ENCODE peak calls at places on chromosomes 1 and 21, in four cellular contexts. B is GM12878, F is HepG2, N is K562. C is an unnamed sample.
A peak's percentile ranks its signal among the peaks of the same experiment; 100 is the strongest.

GRCh38 chr1:57489342-57490036 is 65.6 kb upstream of the DAB1 start:
- DNase-seq in B (no peak), F (no peak), N (no peak), C (no peak)

GRCh38 chr1:218829143-218829542 is 344.5 kb upstream of the LYPLAL1 start:
- DNase-seq in B (no peak), F (no peak), N (no peak), C (no peak)

GRCh38 chr1:165988275-165988674 is 160.9 kb downstream of the UCK2 start:
- DNase-seq in B (no peak), F (no peak), N (no peak), C (no peak)

GRCh38 chr1:205240118-205240517 is 12.4 kb downstream of the TMCC2 start:
- DNase-seq in B (no peak), F (no peak), N (no peak), C (no peak)

GRCh38 chr1:179083031-179083345 is 1.1 kb downstream of the TOR3A start:
- DNase-seq in B (no peak), F (no peak), N (no peak), C (no peak)

GRCh38 chr1:236753554-236753953 is 41.5 kb upstream of the MTR start:
- DNase-seq in B (no peak), F (peak; percentile 63), N (peak; percentile 35), C (peak; percentile 30)

GRCh38 chr1:236284291-236284711 is 2.5 kb upstream of the ERO1B start:
- DNase-seq in B (peak; percentile 92), F (no peak), N (no peak), C (no peak)

GRCh38 chr1:48876221-48876785 is 99.6 kb upstream of the BEND5 start:
- DNase-seq in B (no peak), F (no peak), N (no peak), C (no peak)

GRCh38 chr21:28588997-28589396 is 403.7 kb downstream of the LTN1 start:
- DNase-seq in B (no peak), F (no peak), N (no peak), C (no peak)

GRCh38 chr1:47434051-47434842 is 3.6 kb upstream of the FOXD2 start:
- DNase-seq in B (no peak), F (no peak), N (no peak), C (no peak)

GRCh38 chr1:17572264-17572985 is 32.9 kb downstream of the ARHGEF10L start:
- DNase-seq in B (no peak), F (no peak), N (peak; percentile 54), C (peak; percentile 69)

GRCh38 chr21:46119565-46120271 is 21.8 kb downstream of the COL6A2 start:
- DNase-seq in B (no peak), F (no peak), N (no peak), C (peak; percentile 3)

GRCh38 chr1:206116191-206116872 is 856 bp downstream of the AVPR1B start:
- DNase-seq in B (no peak), F (no peak), N (no peak), C (peak; percentile 16)

DNA sequence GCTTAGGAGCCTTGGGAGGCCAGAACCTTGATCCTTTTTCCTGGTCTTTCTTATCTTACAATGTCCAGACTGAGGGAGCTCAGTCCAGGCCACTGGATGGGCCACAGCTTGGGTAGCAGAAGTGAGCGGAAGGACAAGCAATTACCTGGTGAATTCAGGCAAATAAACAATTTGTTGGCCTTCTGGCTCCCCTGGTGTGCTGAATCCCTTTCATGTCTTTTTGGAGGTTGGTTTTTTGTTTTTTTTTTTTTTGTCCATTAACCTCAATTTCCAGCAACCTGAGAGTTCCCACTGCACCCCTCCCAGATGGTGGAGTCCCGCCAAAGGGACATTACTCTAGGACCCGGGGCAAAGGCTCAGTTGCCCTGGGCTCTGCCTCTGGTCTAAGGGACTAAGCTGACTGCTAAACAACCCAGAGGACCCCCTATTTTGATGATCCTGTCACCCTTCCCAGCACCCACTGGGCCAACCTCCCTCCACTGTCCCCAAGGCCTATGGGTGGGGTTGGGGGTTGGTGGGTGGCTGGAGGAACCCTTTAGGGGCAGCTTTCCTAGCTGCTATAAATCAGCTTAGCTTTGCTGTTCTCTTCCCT is 85.5 kb downstream of the KCND3 start:
- DNase-seq in B (no peak), F (no peak), N (no peak), C (no peak)
- TF ChIP-seq NR2C2 in B (no peak), F (no peak), N (no peak), C (no peak)

DNA sequence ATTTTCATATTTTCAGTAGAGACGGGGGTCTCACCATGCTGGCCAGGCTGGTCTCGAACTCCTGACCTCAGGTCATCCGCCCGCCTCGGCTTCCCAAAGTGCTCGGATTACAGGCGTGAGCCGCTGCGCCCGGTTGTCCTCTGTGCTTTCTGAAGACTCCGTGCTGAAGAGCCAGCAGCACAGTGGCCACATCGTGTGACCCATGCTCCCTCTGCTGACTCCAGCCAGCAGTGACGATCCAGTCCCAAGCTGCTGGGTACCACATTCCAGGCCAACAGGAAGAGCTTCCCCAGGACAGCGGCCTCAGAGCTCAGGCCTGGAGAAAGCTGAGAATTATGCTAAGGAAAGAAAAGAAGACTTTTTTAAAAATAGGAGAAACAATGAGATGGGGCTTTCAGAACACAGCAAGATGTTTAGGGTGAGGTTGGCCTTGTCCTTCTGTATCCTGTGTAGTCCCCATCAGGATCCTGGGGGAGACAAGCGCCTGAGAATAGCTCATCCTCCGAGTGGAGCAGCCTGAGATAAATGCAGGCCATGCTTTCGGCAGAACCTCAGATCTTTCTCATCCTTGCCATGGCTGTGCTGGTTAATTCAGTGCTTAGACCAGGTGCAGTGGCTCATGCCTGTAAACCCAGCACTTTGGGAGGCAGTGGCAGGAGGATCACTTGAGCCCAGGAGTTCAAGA is 207.1 kb downstream of the SLC35F3 start:
- DNase-seq in B (no peak), F (peak; percentile 33), N (peak; percentile 27), C (peak; percentile 76)
- TF ChIP-seq NR2C2 in B (no peak), F (no peak), N (no peak), C (no peak)

GRCh38 chr1:115198938-115199337 is 109.6 kb upstream of the TSPAN2 start:
- DNase-seq in B (no peak), F (no peak), N (no peak), C (no peak)
- TF ChIP-seq NR2C2 in B (no peak), F (no peak), N (no peak), C (no peak)

GRCh38 chr1:184988506-184988905 is 14.2 kb upstream of the NIBAN1 start:
- DNase-seq in B (no peak), F (no peak), N (no peak), C (no peak)

GRCh38 chr1:184982002-184982954 is 8.0 kb upstream of the NIBAN1 start:
- DNase-seq in B (no peak), F (peak; percentile 42), N (peak; percentile 70), C (peak; percentile 76)

DNA sequence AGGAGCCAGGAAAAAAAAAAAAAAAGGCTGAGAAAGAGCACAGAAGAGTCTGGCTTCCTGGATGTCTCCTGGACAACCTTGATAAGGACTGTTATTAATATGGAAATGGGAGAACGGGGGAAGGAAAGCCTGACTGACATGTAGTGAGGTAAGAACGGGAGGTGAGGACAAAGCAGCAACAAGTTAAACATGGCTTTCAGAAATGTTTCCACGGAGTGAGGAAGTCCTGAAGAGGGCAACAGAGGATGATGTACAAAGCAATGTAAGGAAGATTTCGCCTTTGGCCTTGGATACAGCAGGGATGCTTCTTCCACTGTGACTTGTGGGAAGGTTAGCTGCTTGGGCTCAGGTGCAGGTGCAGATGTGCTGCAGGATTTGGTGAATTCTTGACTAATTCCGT is 11.9 kb upstream of the NIBAN1 start:
- DNase-seq in B (no peak), F (no peak), N (no peak), C (no peak)
- TF ChIP-seq NR2C2 in B (no peak), F (no peak), N (no peak), C (no peak)

DNA sequence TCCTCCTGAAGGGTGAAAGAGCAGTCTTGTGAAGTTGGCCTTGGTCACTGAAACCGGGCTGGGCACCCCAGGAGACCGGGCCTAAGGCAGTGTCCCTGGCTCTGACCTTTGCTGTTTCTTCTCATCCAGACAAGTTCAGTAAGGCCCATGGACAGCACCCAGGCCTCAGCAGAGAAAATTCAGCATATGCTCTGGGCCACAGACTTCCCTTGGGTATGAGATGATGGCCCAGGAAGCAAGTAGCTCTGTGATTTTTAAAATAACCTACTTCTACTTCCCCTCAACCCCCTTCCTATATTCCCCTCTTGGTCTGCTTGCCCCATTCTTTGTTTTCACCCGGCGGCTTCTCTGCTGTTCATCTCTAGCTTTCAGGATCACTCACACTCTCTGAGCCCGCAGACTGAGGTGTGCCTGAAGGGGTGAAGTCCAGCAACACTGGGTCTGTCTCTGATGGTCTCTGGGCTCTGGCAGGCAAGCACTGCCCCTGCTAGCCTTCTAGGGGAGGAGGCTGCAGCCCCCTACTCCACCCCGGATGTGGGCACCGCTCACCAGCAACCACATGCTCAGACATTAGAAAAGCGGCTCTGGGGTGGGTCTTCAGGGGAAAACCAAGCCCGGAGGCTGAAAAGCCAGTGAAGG is 2.9 kb upstream of the GPR25 start:
- DNase-seq in B (peak; percentile 82), F (no peak), N (no peak), C (no peak)
- TF ChIP-seq NR2C2 in B (no peak), F (no peak), N (no peak), C (no peak)

GRCh38 chr1:171310661-171311087 is 3.3 kb upstream of the FMO4 start:
- DNase-seq in B (no peak), F (no peak), N (no peak), C (no peak)

GRCh38 chr1:171313835-171314320 is at the start of gene FMO4:
- DNase-seq in B (peak; percentile 94), F (peak; percentile 90), N (peak; percentile 86), C (peak; percentile 77)

GRCh38 chr1:171311771-171312558 is 2.0 kb upstream of the FMO4 start:
- DNase-seq in B (no peak), F (no peak), N (no peak), C (no peak)

DNA sequence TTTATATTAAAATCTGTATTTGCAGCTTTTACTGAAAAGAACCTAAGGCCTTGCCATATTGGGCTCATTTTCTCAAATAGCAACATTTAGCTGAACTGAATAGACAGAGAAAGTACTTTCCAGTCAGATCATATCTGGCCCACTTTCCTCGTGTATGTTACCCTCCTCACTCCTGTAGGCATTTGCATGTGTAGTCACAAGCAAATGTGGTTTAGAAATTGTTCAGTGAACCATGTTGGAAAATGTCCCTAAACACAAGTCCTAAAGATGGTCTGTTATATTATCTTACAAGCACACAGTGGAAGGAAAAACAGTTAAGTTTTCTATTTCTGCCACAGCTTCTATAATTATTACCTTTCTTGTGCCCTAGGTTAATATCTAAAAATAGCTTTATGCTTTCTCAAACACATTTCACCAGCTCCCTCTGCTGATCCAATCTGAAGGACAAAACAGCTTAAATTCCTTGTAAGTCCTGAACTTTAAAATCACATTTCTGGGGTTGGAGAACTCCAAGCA is 606 bp upstream of the FMO4 start:
- DNase-seq in B (no peak), F (no peak), N (no peak), C (no peak)
- TF ChIP-seq NR2C2 in B (no peak), F (no peak), N (no peak), C (no peak)

DNA sequence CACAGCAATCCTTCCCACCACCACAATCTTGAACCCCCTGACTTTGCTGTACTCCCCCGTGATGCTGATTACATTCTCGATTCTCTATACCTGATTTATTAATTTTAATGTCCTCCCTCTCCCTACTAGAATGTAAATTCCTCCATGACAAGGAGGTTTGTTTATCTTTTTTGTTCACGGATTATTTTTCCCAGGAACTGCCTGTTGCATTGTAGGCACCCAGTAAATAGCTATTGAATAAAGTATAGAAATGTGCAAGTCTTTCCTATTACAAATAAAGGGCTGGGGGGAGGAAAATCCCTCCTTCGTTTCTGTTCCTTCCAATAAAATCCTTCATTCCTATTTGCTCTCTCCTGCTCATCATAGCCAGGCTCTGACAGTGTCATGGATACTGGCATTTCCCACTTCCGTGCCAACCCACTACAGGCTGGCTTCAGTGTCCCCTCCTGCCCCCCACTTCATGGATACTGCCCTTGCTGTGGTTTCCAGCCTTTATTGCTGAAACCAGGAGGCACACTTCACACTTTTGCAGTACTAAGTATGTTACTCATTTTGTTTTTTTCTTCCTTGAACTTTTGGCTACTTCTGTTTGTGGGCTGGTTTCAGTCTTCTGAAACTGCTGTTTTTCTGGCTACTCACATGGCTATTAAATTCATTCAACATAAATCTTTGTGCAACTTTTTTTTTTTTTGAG is 7.5 kb downstream of the KIF1B start:
- DNase-seq in B (no peak), F (no peak), N (no peak), C (no peak)
- TF ChIP-seq NR2C2 in B (no peak), F (no peak), N (no peak), C (no peak)

GRCh38 chr1:231431665-231432415 is 9.8 kb upstream of the EGLN1 start:
- DNase-seq in B (no peak), F (peak; percentile 63), N (no peak), C (no peak)
- TF ChIP-seq NR2C2 in B (no peak), F (peak; percentile 69), N (no peak), C (no peak)